ENCODE peak calls at places on chromosomes 13 and 19, in four cellular contexts. Z is progenitor cell of endocrine pancreas, P is cardiac fibroblast, F is AG08396. R is an unnamed sample.

GRCh38 chr19:10920288-10920655 is 8.2 kb downstream of the YIPF2 start:
- DNase-seq in P (no peak), Z (no peak), F (no peak), R (no peak)

GRCh38 chr13:90455861-90456260 is 891.6 kb upstream of the MIR17HG start:
- DNase-seq in P (no peak), Z (no peak), F (no peak), R (no peak)

GRCh38 chr19:1105217-1105872 is 1.6 kb downstream of the GPX4 start:
- DNase-seq in F (no peak), P (no peak), Z (no peak), R (peak; percentile 22)

GRCh38 chr13:82248713-82249112 is 1633.6 kb downstream of the SLITRK1 start:
- DNase-seq in Z (no peak), P (no peak), F (no peak), R (no peak)

GRCh38 chr19:33241530-33242101 is 16.0 kb upstream of the SLC7A10 start:
- DNase-seq in F (no peak), Z (no peak), P (no peak), R (no peak)

GRCh38 chr19:45935267-45935666 is 20.7 kb upstream of the NANOS2 start:
- DNase-seq in P (no peak), F (no peak), Z (no peak), R (no peak)

GRCh38 chr13:91346848-91347211 is 657 bp upstream of the MIR17HG start:
- DNase-seq in F (no peak), Z (peak; percentile 11), P (peak; percentile 22), R (peak; percentile 1)

GRCh38 chr13:39840201-39840600 is 184.7 kb downstream of the COG6 start:
- DNase-seq in P (peak; percentile 58), Z (no peak), F (no peak), R (no peak)

GRCh38 chr19:46068345-46069258 is 27.8 kb upstream of the IGFL4 start:
- DNase-seq in P (peak; percentile 93), Z (no peak), F (peak; percentile 50), R (peak; percentile 80)

GRCh38 chr19:48110350-48110966 is at the start of gene PLA2G4C:
- DNase-seq in F (peak; percentile 97), Z (peak; percentile 58), P (peak; percentile 93), R (peak; percentile 91)

GRCh38 chr19:16351133-16351809 is 26.6 kb downstream of the KLF2 start:
- DNase-seq in F (no peak), Z (no peak), P (peak; percentile 22), R (peak; percentile 52)

GRCh38 chr19:16600824-16601223 is 27.2 kb downstream of the MED26 start:
- DNase-seq in Z (no peak), F (no peak), P (no peak), R (no peak)

GRCh38 chr19:41595258-41595889 is 19.4 kb downstream of the CEACAM21 start:
- DNase-seq in F (peak; percentile 67), Z (no peak), P (peak; percentile 91), R (peak; percentile 42)

GRCh38 chr13:112061367-112062046 is 5.4 kb upstream of the SOX1 start:
- DNase-seq in P (no peak), Z (no peak), F (no peak), R (no peak)

GRCh38 chr19:16417660-16418596 is 53.8 kb downstream of the EPS15L1 start:
- DNase-seq in P (peak; percentile 56), F (peak; percentile 85), Z (peak; percentile 62), R (peak; percentile 44)

GRCh38 chr19:15418112-15418587 is 638 bp downstream of the AKAP8L start:
- DNase-seq in P (peak; percentile 35), Z (no peak), F (peak; percentile 46), R (peak; percentile 56)

GRCh38 chr19:4988770-4989251 is 19.9 kb downstream of the KDM4B start:
- DNase-seq in Z (no peak), P (peak; percentile 92), F (peak; percentile 84), R (peak; percentile 84)

GRCh38 chr13:28410096-28410495 is 84.8 kb downstream of the FLT1 start:
- DNase-seq in Z (no peak), F (no peak), P (no peak), R (no peak)

GRCh38 chr19:43380771-43381386 is 27.4 kb downstream of the CD177 start:
- DNase-seq in Z (no peak), F (no peak), P (no peak), R (no peak)

GRCh38 chr19:29873024-29873800 is 61.4 kb downstream of the CCNE1 start:
- DNase-seq in P (peak; percentile 20), Z (peak; percentile 75), F (peak; percentile 83), R (peak; percentile 57)

GRCh38 chr13:44819762-44820161 is 169.5 kb downstream of the NUFIP1 start:
- DNase-seq in Z (no peak), P (no peak), F (no peak), R (no peak)

GRCh38 chr19:55526216-55527196 is 10.4 kb downstream of the SBK2 start:
- DNase-seq in F (peak; percentile 72), Z (no peak), P (peak; percentile 70), R (peak; percentile 98)

GRCh38 chr19:1653300-1653628 is 849 bp upstream of the TCF3 start:
- DNase-seq in Z (no peak), F (no peak), P (no peak), R (no peak)

GRCh38 chr13:59780058-59780457 is 383.7 kb downstream of the DIAPH3 start:
- DNase-seq in P (peak; percentile 24), F (no peak), Z (no peak), R (no peak)

GRCh38 chr19:46970815-46971214 is 48.8 kb upstream of the NPAS1 start:
- DNase-seq in F (peak; percentile 84), P (peak; percentile 86), Z (no peak), R (peak; percentile 86)

GRCh38 chr13:30829145-30829544 is 76.9 kb upstream of the MEDAG start:
- DNase-seq in F (peak; percentile 69), P (peak; percentile 87), Z (no peak), R (peak; percentile 50)

GRCh38 chr19:19655051-19655594 is 8.4 kb downstream of the ATP13A1 start:
- DNase-seq in F (peak; percentile 5), Z (no peak), P (no peak), R (no peak)

GRCh38 chr19:40695881-40696280 is 5.4 kb upstream of the NUMBL start:
- DNase-seq in F (no peak), Z (no peak), P (no peak), R (no peak)

GRCh38 chr19:34171539-34171876 is 796 bp upstream of the LSM14A start:
- DNase-seq in F (peak; percentile 77), P (peak; percentile 78), Z (no peak), R (peak; percentile 67)

GRCh38 chr13:22107549-22107948 is 436.7 kb downstream of the FGF9 start:
- DNase-seq in Z (no peak), P (no peak), F (no peak), R (no peak)

GRCh38 chr13:80339578-80339840 is 1.4 kb downstream of the SPRY2 start:
- DNase-seq in Z (no peak), F (no peak), P (peak; percentile 42), R (no peak)

GRCh38 chr19:46371371-46371901 is 24.5 kb downstream of the PPP5C start:
- DNase-seq in F (no peak), Z (no peak), P (peak; percentile 39), R (no peak)

GRCh38 chr19:15954820-15955219 is 6.0 kb downstream of the OR10H4 start:
- DNase-seq in Z (no peak), F (no peak), P (no peak), R (no peak)

R was measured in MG63.